ENCODE peak calls at places on chromosomes 11 and 22, in eight cellular contexts. R is astrocyte, G is WERI-Rb-1, J is tibial nerve, D is bronchial epithelial cell, K is GM23338, O is psoas muscle, W is cardiac muscle cell. Q is an unnamed sample. For H3K36me3, the result is how much of the 10 kb centered on the place peaks cover.

GRCh38 chr11:21602734-21603133 is 590.2 kb upstream of the ANO5 start:
- DNase-seq in K (no peak), G (no peak), O (no peak), J (no peak), W (no peak), D (no peak), R (no peak), Q (no peak)

GRCh38 chr22:47043835-47044721 is 281.6 kb downstream of the TBC1D22A start:
- DNase-seq in O (peak), D (no peak), R (peak), J (no peak), G (peak), K (peak), W (peak), Q (no peak)

GRCh38 chr11:114159802-114160588 is 100.5 kb downstream of the ZBTB16 start:
- DNase-seq in W (peak), J (peak), K (peak), O (peak), G (peak), D (peak), R (peak), Q (peak)

GRCh38 chr22:28589102-28589501 is 90.5 kb downstream of the TTC28 start:
- DNase-seq in K (no peak), G (no peak), J (no peak), D (no peak), R (no peak), O (no peak), W (no peak), Q (no peak)

GRCh38 chr11:128297805-128298204 is 289.6 kb downstream of the ETS1 start:
- DNase-seq in O (no peak), K (no peak), D (no peak), G (no peak), R (no peak), W (peak), J (no peak), Q (peak)

GRCh38 chr11:94647926-94648325 is 80.8 kb downstream of the PIWIL4 start:
- DNase-seq in J (no peak), R (no peak), W (peak), G (no peak), O (peak), K (no peak), D (no peak), Q (no peak)

GRCh38 chr11:111939836-111940604 is 2.9 kb downstream of the DIXDC1 start:
- DNase-seq in R (peak), J (no peak), W (peak), G (no peak), O (no peak), K (no peak), D (peak), Q (peak)

GRCh38 chr11:11578542-11578941 is 43.3 kb downstream of the GALNT18 start:
- DNase-seq in W (no peak), G (no peak), O (no peak), J (no peak), D (no peak), R (no peak), K (no peak), Q (no peak)

GRCh38 chr11:13384837-13385417 is 78.1 kb downstream of the BTBD10 start:
- DNase-seq in O (no peak), D (peak), W (peak), J (no peak), K (peak), R (peak), G (peak), Q (peak)

GRCh38 chr11:80727315-80727714 is 1286.5 kb upstream of the TENM4 start:
- DNase-seq in D (peak), K (peak), J (no peak), G (peak), W (peak), R (no peak), O (no peak), Q (no peak)

GRCh38 chr11:62536301-62536957 is 10.2 kb downstream of the AHNAK start:
- DNase-seq in D (no peak), R (no peak), J (no peak), G (no peak), K (peak), W (no peak), O (no peak), Q (no peak)

GRCh38 chr11:117180661-117181585 is 2.4 kb downstream of the SIDT2 start:
- DNase-seq in K (peak), D (peak), J (peak), O (peak), W (peak), R (peak), G (peak), Q (peak)

GRCh38 chr11:120317689-120318195 is 7.4 kb upstream of the TLCD5 start:
- DNase-seq in K (no peak), R (no peak), G (no peak), J (no peak), D (no peak), O (no peak), W (no peak), Q (no peak)

GRCh38 chr11:69065136-69065710 is 16.5 kb downstream of the TPCN2 start:
- DNase-seq in R (no peak), O (no peak), G (no peak), J (no peak), K (no peak), D (no peak), W (peak), Q (no peak)

GRCh38 chr11:69064394-69064957 is 15.7 kb downstream of the TPCN2 start:
- DNase-seq in J (no peak), R (no peak), O (no peak), D (no peak), G (no peak), K (no peak), W (no peak), Q (no peak)

GRCh38 chr11:69063671-69064260 is 15.0 kb downstream of the TPCN2 start:
- DNase-seq in K (no peak), O (peak), R (no peak), W (no peak), D (no peak), J (no peak), G (no peak), Q (no peak)

GRCh38 chr11:69067200-69067599 is 18.5 kb downstream of the TPCN2 start:
- DNase-seq in J (no peak), K (no peak), R (no peak), W (no peak), G (no peak), D (no peak), O (no peak), Q (no peak)

GRCh38 chr11:69066122-69067112 is 17.7 kb downstream of the TPCN2 start:
- DNase-seq in J (no peak), G (no peak), R (no peak), K (no peak), D (no peak), W (no peak), O (peak), Q (no peak)
- H3K36me3 ChIP-seq in J (under half), G (under half), R (under half), K (under half), D (under half), W (under half), O (under half), Q (under half)

GRCh38 chr11:102330226-102330625 is 12.9 kb downstream of the BIRC3 start:
- DNase-seq in W (no peak), D (no peak), O (no peak), R (no peak), K (no peak), J (no peak), G (no peak), Q (no peak)

GRCh38 chr11:102332611-102332994 is 14.4 kb upstream of the BIRC2 start:
- DNase-seq in W (no peak), D (no peak), O (no peak), R (no peak), J (no peak), G (no peak), K (no peak), Q (no peak)

GRCh38 chr11:102323542-102324261 is 6.4 kb downstream of the BIRC3 start:
- DNase-seq in D (peak), R (peak), W (peak), G (no peak), K (no peak), O (no peak), J (no peak), Q (peak)

GRCh38 chr11:102325088-102325487 is 7.8 kb downstream of the BIRC3 start:
- DNase-seq in O (no peak), W (no peak), D (no peak), G (no peak), R (no peak), J (no peak), K (no peak), Q (no peak)

GRCh38 chr11:102328748-102329147 is 11.5 kb downstream of the BIRC3 start:
- DNase-seq in K (no peak), J (no peak), D (no peak), G (no peak), W (no peak), O (no peak), R (no peak), Q (no peak)
- H3K36me3 ChIP-seq in K (under half), J (under half), D (under half), G (under half), W (under half), O (under half), R (under half), Q (under half)

GRCh38 chr22:45171830-45172229 is 8.1 kb downstream of the NUP50 start:
- DNase-seq in W (no peak), D (no peak), G (no peak), K (no peak), J (no peak), O (no peak), R (no peak), Q (no peak)

GRCh38 chr22:45170001-45170466 is 6.3 kb downstream of the NUP50 start:
- DNase-seq in R (peak), O (no peak), J (no peak), W (peak), G (no peak), D (no peak), K (no peak), Q (no peak)

GRCh38 chr22:45172872-45173585 is 9.3 kb downstream of the NUP50 start:
- DNase-seq in G (no peak), O (no peak), R (no peak), K (no peak), J (no peak), D (no peak), W (no peak), Q (no peak)
- H3K36me3 ChIP-seq in G (half or more), O (under half), R (half or more), K (half or more), J (under half), D (under half), W (half or more), Q (half or more)

GRCh38 chr11:16750417-16750816 is 12.0 kb downstream of the C11orf58 start:
- DNase-seq in R (no peak), J (no peak), D (peak), W (no peak), K (no peak), O (no peak), G (no peak), Q (no peak)

GRCh38 chr11:16749092-16749491 is 10.6 kb downstream of the C11orf58 start:
- DNase-seq in G (no peak), R (no peak), W (no peak), K (no peak), D (no peak), O (no peak), J (no peak), Q (no peak)

GRCh38 chr11:16745950-16746349 is 7.5 kb downstream of the C11orf58 start:
- DNase-seq in W (no peak), D (no peak), J (no peak), K (no peak), R (no peak), G (no peak), O (no peak), Q (no peak)

GRCh38 chr11:16744128-16744725 is 5.8 kb downstream of the C11orf58 start:
- DNase-seq in W (no peak), O (no peak), G (no peak), K (peak), D (no peak), R (no peak), J (no peak), Q (no peak)

DNA sequence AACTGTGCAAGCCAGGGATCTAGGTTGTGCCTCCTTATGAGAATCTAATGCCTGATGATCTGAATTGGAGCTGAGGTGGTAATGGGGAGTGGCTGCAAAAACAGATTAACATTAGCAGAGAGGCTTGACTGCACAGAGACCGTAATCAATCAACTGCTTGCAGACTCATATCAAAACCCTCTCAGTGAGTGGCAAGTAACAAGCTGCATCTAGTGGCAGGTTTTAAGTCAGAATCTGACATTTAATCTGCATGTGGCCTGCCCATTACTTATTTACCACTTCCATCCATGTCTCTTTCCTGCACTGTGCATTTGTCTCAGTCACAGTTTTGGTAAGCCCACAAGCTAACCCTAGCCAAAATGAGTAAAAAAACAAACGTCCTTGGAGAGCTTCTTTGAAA is 11.2 kb downstream of the C11orf58 start:
- DNase-seq in D (no peak), K (no peak), R (no peak), O (no peak), W (no peak), J (no peak), G (no peak), Q (no peak)
- H3K36me3 ChIP-seq in D (under half), K (half or more), R (half or more), O (under half), W (half or more), J (under half), G (half or more), Q (half or more)

GRCh38 chr11:20406484-20406883 is 19.0 kb downstream of the PRMT3 start:
- DNase-seq in J (no peak), G (no peak), R (no peak), K (no peak), D (no peak), W (no peak), O (no peak), Q (no peak)
- H3K36me3 ChIP-seq in J (under half), G (under half), R (under half), K (under half), D (under half), W (under half), O (under half), Q (half or more)

DNA sequence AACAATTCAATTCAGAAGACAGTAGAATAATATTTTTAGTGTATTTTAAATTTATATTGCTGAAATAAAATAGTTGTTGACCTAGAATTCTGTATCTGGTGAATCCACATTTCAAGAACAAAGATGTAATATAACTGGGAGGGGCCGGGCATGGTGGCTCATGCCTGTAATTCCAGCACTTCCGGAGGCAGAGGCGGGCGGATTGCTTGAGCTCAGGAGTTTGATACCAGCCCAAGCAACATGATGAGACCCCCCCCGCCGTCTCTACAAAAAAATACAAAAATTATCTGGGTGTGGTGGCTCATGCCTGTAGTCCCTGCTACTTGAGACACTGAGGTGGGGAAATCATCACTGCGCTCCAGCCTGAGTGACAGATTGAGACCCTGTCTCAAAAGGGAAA is 72.6 kb downstream of the CD82 start:
- DNase-seq in G (peak), O (no peak), J (no peak), D (peak), W (peak), K (no peak), R (no peak), Q (no peak)
- H3K36me3 ChIP-seq in G (under half), O (under half), J (under half), D (under half), W (under half), K (under half), R (under half), Q (under half)

GRCh38 chr11:70365536-70365912 is 32.8 kb upstream of the CTTN start:
- DNase-seq in O (no peak), W (no peak), D (no peak), K (no peak), G (no peak), J (no peak), R (no peak), Q (no peak)
- H3K36me3 ChIP-seq in O (under half), W (under half), D (under half), K (under half), G (half or more), J (under half), R (under half), Q (half or more)

GRCh38 chr11:65661599-65662246 is 993 bp downstream of the RELA start:
- DNase-seq in G (no peak), R (no peak), D (no peak), J (no peak), K (no peak), W (no peak), O (no peak), Q (no peak)

GRCh38 chr11:65657426-65657825 is 5.3 kb downstream of the RELA start:
- DNase-seq in O (no peak), G (no peak), J (no peak), W (no peak), K (no peak), D (no peak), R (no peak), Q (no peak)

GRCh38 chr11:65660038-65660437 is 2.7 kb downstream of the RELA start:
- DNase-seq in J (no peak), O (no peak), R (no peak), D (no peak), G (no peak), W (no peak), K (no peak), Q (no peak)

GRCh38 chr11:65655570-65656332 is 7.0 kb downstream of the RELA start:
- DNase-seq in O (peak), W (no peak), R (no peak), K (no peak), G (no peak), J (no peak), D (no peak), Q (no peak)

GRCh38 chr11:65658174-65659021 is 4.3 kb downstream of the RELA start:
- DNase-seq in K (no peak), D (no peak), G (no peak), R (no peak), J (no peak), O (peak), W (no peak), Q (no peak)
- H3K36me3 ChIP-seq in K (under half), D (under half), G (half or more), R (under half), J (under half), O (under half), W (under half), Q (half or more)